ENCODE peak calls at places on chromosomes 5 and 9, in nine cellular contexts. O, F, R, I, G, J, Z, X and S are unnamed samples.

GRCh38 chr9:84597131-84597530 is 72.4 kb upstream of the NTRK2 start:
- DNase-seq in O (no peak), F (no peak), R (no peak), I (no peak), G (no peak), J (no peak), Z (no peak), X (peak), S (no peak)

GRCh38 chr9:129944501-129945116 is 98.4 kb downstream of the FNBP1 start:
- DNase-seq in O (no peak), F (no peak), R (no peak), I (no peak), G (peak), J (no peak), Z (no peak), X (peak), S (no peak)

GRCh38 chr5:108143581-108143980 is 238.3 kb downstream of the FBXL17 start:
- DNase-seq in O (no peak), F (no peak), R (no peak), I (no peak), G (no peak), J (peak), Z (no peak), X (no peak), S (no peak)

GRCh38 chr5:123755587-123756324 is 243.8 kb downstream of the CSNK1G3 start:
- DNase-seq in O (no peak), F (no peak), R (no peak), I (no peak), G (no peak), J (no peak), Z (no peak), X (no peak), S (no peak)

GRCh38 chr9:22214021-22214420 is 204.9 kb upstream of the CDKN2B start:
- DNase-seq in O (no peak), F (no peak), R (no peak), I (no peak), G (no peak), J (no peak), Z (no peak), X (no peak), S (no peak)

GRCh38 chr5:132557425-132557805 is 638 bp downstream of the RAD50 start:
- DNase-seq in O (no peak), F (peak), R (peak), I (peak), G (peak), J (peak), Z (no peak), X (peak), S (no peak)

GRCh38 chr5:8842906-8843590 is 702.8 kb downstream of the SEMA5A start:
- DNase-seq in O (no peak), F (no peak), R (no peak), I (no peak), G (no peak), J (no peak), Z (no peak), X (no peak), S (no peak)

GRCh38 chr9:127578952-127579853 is 32.9 kb upstream of the STXBP1 start:
- DNase-seq in O (peak), F (peak), R (peak), I (peak), G (peak), J (peak), Z (no peak), X (peak), S (peak)

GRCh38 chr9:77099388-77099787 is 77.9 kb upstream of the VPS13A start:
- DNase-seq in O (no peak), F (no peak), R (no peak), I (no peak), G (no peak), J (no peak), Z (no peak), X (no peak), S (no peak)

GRCh38 chr5:125412051-125412560 is 665.7 kb upstream of the ZNF608 start:
- DNase-seq in O (no peak), F (no peak), R (no peak), I (peak), G (no peak), J (peak), Z (no peak), X (peak), S (no peak)

GRCh38 chr9:114017741-114018715 is 60.1 kb downstream of the AMBP start:
- DNase-seq in O (no peak), F (no peak), R (peak), I (no peak), G (peak), J (no peak), Z (no peak), X (no peak), S (no peak)

GRCh38 chr9:1738511-1739100 is 276.5 kb upstream of the SMARCA2 start:
- DNase-seq in O (no peak), F (no peak), R (no peak), I (peak), G (no peak), J (no peak), Z (no peak), X (no peak), S (no peak)

GRCh38 chr9:77021289-77021927 is 2.0 kb downstream of the FOXB2 start:
- DNase-seq in O (no peak), F (no peak), R (no peak), I (no peak), G (no peak), J (no peak), Z (no peak), X (no peak), S (no peak)

GRCh38 chr5:64874753-64875152 is 106.0 kb downstream of the CWC27 start:
- DNase-seq in O (no peak), F (no peak), R (no peak), I (no peak), G (no peak), J (no peak), Z (no peak), X (no peak), S (no peak)

GRCh38 chr5:40679998-40680681 is 425 bp downstream of the PTGER4 start:
- DNase-seq in O (no peak), F (peak), R (no peak), I (peak), G (no peak), J (no peak), Z (no peak), X (no peak), S (no peak)

GRCh38 chr5:150152636-150153462 is 2.8 kb downstream of the PDGFRB start:
- DNase-seq in O (no peak), F (no peak), R (no peak), I (no peak), G (no peak), J (no peak), Z (no peak), X (no peak), S (no peak)

GRCh38 chr5:150155258-150156032 is at the start of gene PDGFRB:
- DNase-seq in O (no peak), F (peak), R (peak), I (peak), G (no peak), J (peak), Z (no peak), X (peak), S (no peak)

GRCh38 chr5:150153483-150153882 is 2.2 kb downstream of the PDGFRB start:
- DNase-seq in O (no peak), F (no peak), R (no peak), I (no peak), G (no peak), J (no peak), Z (no peak), X (no peak), S (no peak)

GRCh38 chr5:150154618-150155134 is 969 bp downstream of the PDGFRB start:
- DNase-seq in O (no peak), F (no peak), R (no peak), I (peak), G (no peak), J (no peak), Z (no peak), X (no peak), S (no peak)

GRCh38 chr5:150153957-150154617 is 1.6 kb downstream of the PDGFRB start:
- DNase-seq in O (no peak), F (peak), R (no peak), I (peak), G (no peak), J (no peak), Z (no peak), X (no peak), S (no peak)
- H3K27ac ChIP-seq in O (peak), F (peak), R (peak), I (no peak), G (no peak), J (peak), Z (no peak), X (peak), S (no peak)

DNA sequence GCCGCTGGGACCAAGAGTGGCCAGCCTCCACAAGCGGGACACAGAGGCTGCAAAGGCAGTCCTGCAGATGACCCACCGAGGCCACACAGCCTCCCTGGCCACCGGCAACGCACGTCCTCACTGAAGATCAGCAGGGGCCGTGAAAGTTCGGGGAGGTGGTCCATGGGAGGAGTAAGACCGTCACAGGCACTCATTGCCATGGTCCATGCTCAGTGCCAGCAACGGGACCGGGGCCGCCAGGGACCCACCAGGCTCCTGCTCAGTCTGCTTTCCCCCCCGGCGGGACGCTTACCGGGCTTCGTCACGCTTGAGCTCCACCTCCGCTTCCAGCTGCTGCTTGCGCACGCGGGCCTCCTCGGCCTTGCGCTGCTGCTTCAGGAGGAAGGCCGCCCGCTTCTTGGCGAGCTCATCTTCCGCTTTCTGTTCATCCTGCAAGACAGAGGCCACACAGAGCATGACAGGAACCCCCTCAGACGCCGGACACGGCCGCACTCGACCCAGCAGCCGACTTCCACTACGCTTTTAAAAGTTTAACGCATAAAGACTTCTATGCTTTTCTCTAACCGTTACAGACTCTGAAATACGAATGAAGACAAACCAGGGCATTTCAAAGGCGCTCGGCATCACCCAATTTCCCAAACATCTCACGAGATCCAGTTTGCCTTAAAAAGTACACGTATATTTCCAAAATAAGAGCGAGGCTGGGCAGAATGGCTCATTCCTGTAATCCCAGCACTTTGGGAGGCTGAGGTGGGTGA is 88.4 kb downstream of the CAMSAP1 start:
- DNase-seq in O (no peak), F (no peak), R (no peak), I (no peak), G (no peak), J (no peak), Z (no peak), X (no peak), S (no peak)
- H3K27ac ChIP-seq in O (no peak), F (no peak), R (no peak), I (no peak), G (no peak), J (no peak), Z (no peak), X (no peak), S (no peak)

GRCh38 chr5:56669534-56670483 is 145.5 kb upstream of the MAP3K1 start:
- DNase-seq in O (no peak), F (peak), R (peak), I (peak), G (peak), J (no peak), Z (peak), X (peak), S (no peak)

GRCh38 chr5:56670916-56671315 is 144.4 kb upstream of the MAP3K1 start:
- DNase-seq in O (no peak), F (no peak), R (no peak), I (no peak), G (no peak), J (no peak), Z (no peak), X (no peak), S (no peak)

GRCh38 chr5:56673171-56673570 is 142.2 kb upstream of the MAP3K1 start:
- DNase-seq in O (no peak), F (peak), R (no peak), I (no peak), G (no peak), J (no peak), Z (no peak), X (no peak), S (no peak)

GRCh38 chr5:56668996-56669395 is 146.4 kb upstream of the MAP3K1 start:
- DNase-seq in O (no peak), F (no peak), R (no peak), I (no peak), G (no peak), J (no peak), Z (no peak), X (no peak), S (no peak)

GRCh38 chr5:56671571-56671970 is 143.8 kb upstream of the MAP3K1 start:
- DNase-seq in O (no peak), F (no peak), R (no peak), I (peak), G (no peak), J (no peak), Z (no peak), X (no peak), S (no peak)
- H3K27ac ChIP-seq in O (no peak), F (no peak), R (no peak), I (peak), G (no peak), J (no peak), Z (no peak), X (peak), S (no peak)

DNA sequence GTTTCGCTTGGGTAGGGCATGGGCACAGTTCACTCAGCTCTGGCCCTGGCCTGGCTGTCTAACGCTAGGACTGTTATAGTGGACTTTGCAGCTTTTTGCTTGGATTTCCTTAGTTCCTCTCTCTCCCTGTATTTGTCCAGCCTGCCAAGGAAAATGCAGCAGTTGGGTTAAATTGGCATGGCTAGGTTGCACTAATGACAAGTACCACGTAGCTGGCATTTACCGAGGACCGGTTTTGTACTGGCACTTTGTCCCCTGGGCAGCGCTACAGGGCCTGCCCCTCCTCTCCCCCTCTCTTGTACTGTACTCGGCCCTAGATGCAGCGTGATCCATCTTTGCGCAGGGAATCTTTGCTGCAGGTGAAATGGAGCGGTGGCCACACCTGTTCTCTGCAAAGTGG is 2.4 kb downstream of the WDR5 start:
- DNase-seq in O (no peak), F (no peak), R (no peak), I (no peak), G (no peak), J (no peak), Z (no peak), X (no peak), S (no peak)
- H3K27ac ChIP-seq in O (no peak), F (no peak), R (no peak), I (peak), G (no peak), J (peak), Z (no peak), X (no peak), S (no peak)

GRCh38 chr5:86546582-86546981 is 71.2 kb upstream of the COX7C start:
- DNase-seq in O (no peak), F (no peak), R (no peak), I (peak), G (no peak), J (no peak), Z (no peak), X (no peak), S (no peak)
- H3K27ac ChIP-seq in O (no peak), F (no peak), R (no peak), I (no peak), G (no peak), J (no peak), Z (no peak), X (no peak), S (no peak)

GRCh38 chr5:137753227-137753985 is 757 bp downstream of the HNRNPA0 start:
- DNase-seq in O (no peak), F (peak), R (peak), I (no peak), G (peak), J (no peak), Z (no peak), X (peak), S (no peak)
- H3K27ac ChIP-seq in O (peak), F (peak), R (peak), I (peak), G (peak), J (peak), Z (no peak), X (peak), S (peak)